ENCODE peak calls at places on chromosome 2, in seven cellular contexts. V is GM23338, E is mammary epithelial cell, H is K562, B is HCT116, A is GM23248, C is endothelial cell of umbilical vein. P is an unnamed sample.

GRCh38 chr2:120599656-120600055 is 136.0 kb upstream of the GLI2 start:
- DNase-seq in V (no peak), E (no peak), H (no peak), B (no peak), A (no peak), C (no peak), P (no peak)

GRCh38 chr2:105143467-105144127 is 97.9 kb upstream of the GPR45 start:
- DNase-seq in V (peak; percentile 71), E (peak; percentile 65), H (peak; percentile 42), B (no peak), A (no peak), C (no peak), P (no peak)

GRCh38 chr2:99881901-99882591 is 260.3 kb downstream of the AFF3 start:
- DNase-seq in V (peak; percentile 28), E (peak; percentile 36), H (no peak), B (no peak), A (peak; percentile 13), C (peak; percentile 71), P (no peak)

GRCh38 chr2:24957221-24957620 is 14.5 kb downstream of the DNAJC27 start:
- DNase-seq in V (no peak), E (no peak), H (no peak), B (no peak), A (no peak), C (no peak), P (no peak)

GRCh38 chr2:229731916-229732315 is 17.6 kb upstream of the DNER start:
- DNase-seq in V (no peak), E (no peak), H (no peak), B (no peak), A (peak; percentile 59), C (no peak), P (no peak)

GRCh38 chr2:83584674-83585073 is 874.4 kb downstream of the SUCLG1 start:
- DNase-seq in V (peak; percentile 8), E (no peak), H (no peak), B (no peak), A (peak; percentile 65), C (peak; percentile 7), P (no peak)

GRCh38 chr2:67268806-67269205 is 128.3 kb upstream of the ETAA1 start:
- DNase-seq in V (no peak), E (peak; percentile 89), H (no peak), B (no peak), A (peak; percentile 78), C (peak; percentile 13), P (no peak)

GRCh38 chr2:97751752-97752151 is 38.4 kb downstream of the ZAP70 start:
- DNase-seq in V (peak; percentile 56), E (peak; percentile 21), H (no peak), B (no peak), A (no peak), C (no peak), P (no peak)

GRCh38 chr2:126658910-126659613 is 3.1 kb downstream of the GYPC start:
- DNase-seq in V (no peak), E (no peak), H (no peak), B (no peak), A (peak; percentile 74), C (no peak), P (no peak)

GRCh38 chr2:158495175-158495574 is 38.4 kb downstream of the PKP4 start:
- DNase-seq in V (no peak), E (no peak), H (no peak), B (no peak), A (peak; percentile 82), C (no peak), P (no peak)

GRCh38 chr2:239247401-239248245 is 153.2 kb downstream of the HDAC4 start:
- DNase-seq in V (no peak), E (no peak), H (no peak), B (peak; percentile 99), A (no peak), C (no peak), P (no peak)

GRCh38 chr2:173216055-173216454 is 138.6 kb upstream of the CDCA7 start:
- DNase-seq in V (no peak), E (no peak), H (no peak), B (no peak), A (no peak), C (no peak), P (no peak)

GRCh38 chr2:12440731-12441130 is 276.0 kb upstream of the TRIB2 start:
- DNase-seq in V (no peak), E (no peak), H (no peak), B (no peak), A (no peak), C (no peak), P (no peak)

GRCh38 chr2:128160616-128161275 is 69.7 kb downstream of the UGGT1 start:
- DNase-seq in V (no peak), E (no peak), H (no peak), B (no peak), A (no peak), C (no peak), P (no peak)

GRCh38 chr2:48781366-48781765 is 25.8 kb upstream of the LHCGR start:
- DNase-seq in V (no peak), E (no peak), H (no peak), B (no peak), A (peak; percentile 63), C (no peak), P (no peak)

GRCh38 chr2:25867389-25868003 is 10.8 kb downstream of the ASXL2 start:
- DNase-seq in V (peak; percentile 60), E (no peak), H (no peak), B (no peak), A (no peak), C (no peak), P (no peak)

GRCh38 chr2:229087843-229088520 is 183.1 kb downstream of the PID1 start:
- DNase-seq in V (no peak), E (no peak), H (no peak), B (no peak), A (no peak), C (no peak), P (no peak)

GRCh38 chr2:234422895-234423505 is 73.9 kb downstream of the ARL4C start:
- DNase-seq in V (no peak), E (no peak), H (no peak), B (no peak), A (no peak), C (no peak), P (peak; percentile 57)

GRCh38 chr2:33746401-33746800 is 147.3 kb upstream of the FAM98A start:
- DNase-seq in V (no peak), E (no peak), H (no peak), B (no peak), A (no peak), C (no peak), P (no peak)

GRCh38 chr2:130366720-130367119 is 10.9 kb downstream of the PTPN18 start:
- DNase-seq in V (no peak), E (no peak), H (no peak), B (no peak), A (no peak), C (no peak), P (no peak)

GRCh38 chr2:85732467-85733120 is 21.2 kb upstream of the ATOH8 start:
- DNase-seq in V (no peak), E (no peak), H (no peak), B (no peak), A (no peak), C (no peak), P (no peak)
- H3K4me2 ChIP-seq in V (no peak overlapping the region), E (no peak overlapping the region), H (no peak overlapping the region), B (no peak overlapping the region), A (no peak overlapping the region), C (no peak overlapping the region), P (no peak overlapping the region)

DNA sequence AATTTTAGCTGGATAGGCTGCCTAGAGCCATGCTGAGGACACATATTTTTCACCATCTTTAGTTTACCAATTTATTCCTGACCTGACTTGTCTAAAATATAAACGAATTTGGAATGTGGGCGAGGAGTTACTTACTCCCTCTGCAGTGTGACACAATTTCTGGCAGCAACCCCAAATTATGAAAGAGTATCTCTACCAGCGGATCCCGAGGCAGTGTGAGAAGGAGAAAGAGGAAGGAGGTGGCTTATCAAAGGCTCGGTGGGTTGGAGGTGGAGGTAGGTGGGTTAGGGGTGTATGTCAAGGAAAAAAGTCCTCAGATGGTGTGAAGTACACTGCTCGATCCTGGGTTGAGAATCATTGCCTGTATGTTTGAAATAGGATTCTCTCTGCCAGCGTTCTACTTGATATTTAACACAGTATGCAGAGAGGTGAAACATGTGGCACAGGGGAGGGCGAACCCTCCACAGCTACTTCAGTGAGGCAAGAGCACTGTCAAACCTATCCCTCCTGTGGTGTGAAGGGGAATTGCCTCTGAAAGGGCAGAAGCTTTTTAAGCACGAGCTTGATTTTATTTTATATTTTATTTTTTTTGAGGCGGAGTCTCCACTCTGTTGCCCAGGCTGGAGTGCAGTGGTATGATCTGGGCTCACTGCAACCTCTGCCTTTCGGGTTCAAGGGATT is 76.0 kb downstream of the RFTN2 start:
- DNase-seq in V (peak; percentile 82), E (peak; percentile 54), H (peak; percentile 12), B (peak; percentile 46), A (peak; percentile 58), C (peak; percentile 9), P (peak; percentile 16)
- H3K4me3 ChIP-seq in V (no peak overlapping the region), E (no peak overlapping the region), H (no peak overlapping the region), B (no peak overlapping the region), A (no peak overlapping the region), C (no peak overlapping the region), P (no peak overlapping the region)

GRCh38 chr2:224909885-224910517 is 132.3 kb downstream of the DOCK10 start:
- DNase-seq in V (peak; percentile 30), E (peak; percentile 92), H (no peak), B (no peak), A (peak; percentile 89), C (peak; percentile 49), P (no peak)
- H3K4me2 ChIP-seq in V (no peak overlapping the region), E (peak overlapping the region; percentile 52), H (no peak overlapping the region), B (no peak overlapping the region), A (peak overlapping the region; percentile 22), C (no peak overlapping the region), P (no peak overlapping the region)

GRCh38 chr2:29134933-29135332 is 19.7 kb downstream of the CLIP4 start:
- DNase-seq in V (no peak), E (no peak), H (no peak), B (no peak), A (no peak), C (no peak), P (no peak)

GRCh38 chr2:29123584-29124349 is 8.6 kb downstream of the CLIP4 start:
- DNase-seq in V (no peak), E (peak; percentile 92), H (no peak), B (peak; percentile 77), A (peak; percentile 90), C (peak; percentile 49), P (no peak)

GRCh38 chr2:29130295-29130694 is 15.1 kb downstream of the CLIP4 start:
- DNase-seq in V (peak; percentile 17), E (peak; percentile 92), H (no peak), B (no peak), A (peak; percentile 88), C (peak; percentile 74), P (no peak)

GRCh38 chr2:29124504-29124903 is 9.3 kb downstream of the CLIP4 start:
- DNase-seq in V (no peak), E (no peak), H (no peak), B (no peak), A (no peak), C (no peak), P (no peak)

DNA sequence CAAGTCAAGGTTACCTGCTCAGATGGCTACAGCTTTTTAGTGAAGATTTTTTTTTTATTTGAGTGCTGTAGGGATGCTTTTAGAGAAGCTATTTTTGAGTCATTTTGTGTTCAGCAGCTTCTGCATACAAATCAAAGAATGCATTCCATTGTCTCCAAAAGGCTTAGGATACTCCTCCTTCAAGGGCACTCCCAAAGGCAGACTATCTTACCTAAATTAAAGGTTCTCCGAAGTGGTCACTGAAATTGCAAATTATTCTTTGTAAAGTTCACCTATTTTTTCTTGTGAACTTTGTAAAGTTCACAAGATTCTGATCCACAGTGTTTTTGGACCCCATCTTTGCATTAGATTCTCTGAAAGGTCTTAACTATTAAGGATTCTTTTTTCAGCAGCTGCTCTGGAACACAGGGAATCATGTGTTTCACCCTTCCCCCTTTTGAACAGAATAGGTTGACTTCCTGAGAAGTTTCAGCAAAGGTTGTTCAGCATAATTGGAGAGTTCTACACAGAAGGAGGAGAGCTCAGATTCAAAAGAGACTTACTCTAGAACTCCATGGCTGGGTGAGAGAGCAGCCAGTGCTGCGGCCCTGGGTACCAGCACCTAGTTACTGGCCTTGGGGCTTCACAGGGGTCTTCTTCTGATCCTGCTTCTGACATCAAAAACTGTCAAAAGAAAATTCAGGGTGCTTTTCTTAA is 14.5 kb downstream of the CLIP4 start:
- DNase-seq in V (peak; percentile 13), E (no peak), H (no peak), B (no peak), A (peak; percentile 54), C (peak; percentile 41), P (no peak)
- H3K4me3 ChIP-seq in V (no peak overlapping the region), E (peak overlapping the region; percentile 22), H (no peak overlapping the region), B (peak overlapping the region; percentile 1), A (peak overlapping the region; percentile 56), C (no peak overlapping the region), P (no peak overlapping the region)

P was measured in DND-41.